ENCODE peak calls at places on chromosomes 16 and 17, in ten cellular contexts. Y is tibial nerve, U is HL-60, G is mucosa of descending colon, Z is K562, W is bronchial epithelial cell, D is brain microvascular endothelial cell, C is OCI-LY7, N is tibial artery, L is stomach. V is an unnamed sample.

GRCh38 chr17:47210105-47210504 is 957 bp downstream of the MYL4 start:
- DNase-seq in U (no peak), N (no peak), W (no peak), Z (no peak), C (no peak), D (no peak), L (no peak), G (no peak), Y (no peak), V (no peak)

GRCh38 chr17:81939881-81940385 is 2.8 kb upstream of the PYCR1 start:
- DNase-seq in Y (no peak), Z (no peak), C (no peak), D (no peak), G (no peak), U (no peak), L (peak; percentile 62), N (no peak), W (no peak), V (peak; percentile 68)

GRCh38 chr17:4631836-4632582 is 9.5 kb downstream of the ALOX15 start:
- DNase-seq in D (peak; percentile 33), C (no peak), G (no peak), Y (no peak), W (peak; percentile 5), U (no peak), N (no peak), L (no peak), Z (no peak), V (no peak)

GRCh38 chr17:60135951-60136666 is 13.7 kb upstream of the CA4 start:
- DNase-seq in N (no peak), G (no peak), W (no peak), L (no peak), U (no peak), Y (no peak), D (no peak), Z (no peak), C (peak; percentile 20), V (no peak)

GRCh38 chr16:31273676-31274075 is 13.9 kb downstream of the ITGAM start:
- DNase-seq in C (no peak), W (peak; percentile 85), N (no peak), D (no peak), Z (peak; percentile 2), G (no peak), Y (no peak), U (no peak), L (no peak), V (peak; percentile 16)

GRCh38 chr17:6269474-6269873 is 165.4 kb downstream of the AIPL1 start:
- DNase-seq in Z (peak; percentile 20), W (peak; percentile 34), Y (no peak), N (no peak), G (peak; percentile 65), C (peak; percentile 39), D (peak; percentile 29), L (no peak), U (peak; percentile 1), V (no peak)

GRCh38 chr17:16981928-16982327 is 10.0 kb upstream of the TNFRSF13B start:
- DNase-seq in N (no peak), U (no peak), L (no peak), D (no peak), Y (no peak), C (no peak), W (no peak), Z (no peak), G (no peak), V (no peak)

GRCh38 chr17:10875411-10875810 is 37.5 kb upstream of the PIRT start:
- DNase-seq in U (no peak), G (peak; percentile 32), Y (no peak), C (peak; percentile 18), W (no peak), N (no peak), D (peak; percentile 0), Z (peak; percentile 15), L (no peak), V (no peak)

GRCh38 chr17:6969323-6969726 is 26.5 kb upstream of the ALOX12 start:
- DNase-seq in G (no peak), Y (no peak), N (no peak), U (no peak), L (no peak), W (peak; percentile 39), C (no peak), D (no peak), Z (no peak), V (no peak)

GRCh38 chr17:83101805-83102480 is 22.5 kb downstream of the METRNL start:
- DNase-seq in Y (no peak), C (no peak), L (peak; percentile 78), N (peak; percentile 63), W (peak; percentile 33), U (no peak), D (no peak), Z (no peak), G (peak; percentile 89), V (no peak)

DNA sequence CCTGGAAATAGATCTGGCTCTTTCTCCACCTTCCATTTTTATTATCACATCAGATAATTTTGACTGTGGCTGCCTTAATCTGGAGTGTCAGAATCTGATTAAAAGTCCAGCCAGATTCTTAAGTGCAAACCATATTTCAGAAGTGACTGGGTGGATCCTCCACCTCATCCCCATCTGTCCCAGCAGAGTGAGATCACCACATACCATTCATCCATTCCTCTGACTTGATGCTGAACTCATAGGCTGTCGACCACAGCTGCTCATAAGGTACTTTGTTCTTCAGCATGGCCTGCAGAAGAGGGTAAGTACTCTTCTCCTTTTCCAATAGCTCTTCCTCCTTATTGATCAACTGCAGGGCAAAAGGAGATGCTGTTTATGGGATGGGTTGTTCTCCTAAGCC is 53.5 kb downstream of the DNAH3 start:
- DNase-seq in Y (no peak), C (no peak), U (no peak), W (no peak), D (peak; percentile 69), G (no peak), Z (no peak), N (no peak), L (no peak), V (peak; percentile 18)
- H3K4me3 ChIP-seq in Y (no peak overlapping the region), C (no peak overlapping the region), U (no peak overlapping the region), W (no peak overlapping the region), D (no peak overlapping the region), G (no peak overlapping the region), Z (no peak overlapping the region), N (no peak overlapping the region), L (no peak overlapping the region), V (no peak overlapping the region)

DNA sequence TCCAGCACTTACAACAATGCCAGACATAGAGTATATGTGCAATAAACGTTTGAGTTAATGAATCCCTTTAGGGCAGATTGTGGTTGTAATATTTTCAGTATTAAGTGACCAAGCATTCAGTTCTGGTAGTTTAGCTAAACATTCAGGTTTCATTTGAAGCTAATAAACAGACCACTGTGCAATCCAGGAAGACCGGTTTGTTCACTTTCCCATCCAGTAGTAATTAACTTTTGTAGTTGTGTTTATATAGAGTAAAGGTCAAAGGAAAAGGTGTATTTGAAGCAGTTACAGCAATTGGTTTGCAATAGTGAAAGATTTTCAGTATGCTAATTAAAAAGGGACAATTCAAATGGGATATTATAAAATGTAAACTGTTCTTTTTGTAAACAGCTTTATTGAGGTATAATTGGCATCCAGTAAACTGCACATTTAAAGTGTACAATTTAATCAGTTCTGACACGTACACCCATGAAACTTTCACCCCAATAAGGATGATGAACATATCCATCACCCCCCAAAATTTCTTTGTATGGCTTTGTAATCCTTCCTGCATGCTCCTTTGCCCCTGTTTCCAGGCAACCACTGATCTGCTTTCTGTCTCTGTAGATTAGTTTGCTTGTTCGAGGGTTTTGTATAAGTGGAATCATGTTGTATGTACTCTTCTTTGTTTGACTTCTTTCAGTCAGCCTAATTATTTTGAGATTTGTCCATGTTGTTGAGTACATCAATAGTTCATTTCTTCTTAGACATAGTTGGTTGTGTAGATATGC is 26.2 kb downstream of the MRTFB start:
- DNase-seq in L (peak; percentile 63), Z (no peak), N (no peak), Y (no peak), W (peak; percentile 95), G (peak; percentile 62), U (no peak), D (no peak), C (no peak), V (no peak)
- H3K4me3 ChIP-seq in L (no peak overlapping the region), Z (no peak overlapping the region), N (no peak overlapping the region), Y (no peak overlapping the region), W (no peak overlapping the region), G (peak overlapping the region; percentile 15), U (no peak overlapping the region), D (no peak overlapping the region), C (no peak overlapping the region), V (no peak overlapping the region)

GRCh38 chr16:17371014-17371296 is 99.8 kb downstream of the XYLT1 start:
- DNase-seq in D (no peak), W (no peak), G (no peak), Y (no peak), N (no peak), C (no peak), L (no peak), Z (no peak), U (no peak), V (no peak)

GRCh38 chr16:17370233-17371013 is 100.3 kb downstream of the XYLT1 start:
- DNase-seq in L (no peak), C (peak; percentile 19), G (no peak), U (no peak), Y (no peak), N (no peak), Z (no peak), W (no peak), D (no peak), V (no peak)

GRCh38 chr16:17368511-17368910 is 102.2 kb downstream of the XYLT1 start:
- DNase-seq in N (no peak), C (no peak), D (no peak), Y (no peak), G (no peak), Z (no peak), U (no peak), L (no peak), W (no peak), V (no peak)

GRCh38 chr16:17368951-17369350 is 101.8 kb downstream of the XYLT1 start:
- DNase-seq in U (no peak), Z (no peak), G (no peak), Y (no peak), D (no peak), L (no peak), C (no peak), W (no peak), N (no peak), V (no peak)

GRCh38 chr16:17369441-17369951 is 101.3 kb downstream of the XYLT1 start:
- DNase-seq in Y (no peak), G (peak; percentile 69), N (peak; percentile 58), C (peak; percentile 92), Z (no peak), U (peak; percentile 92), L (peak; percentile 59), D (no peak), W (no peak), V (no peak)
- H3K4me3 ChIP-seq in Y (no peak overlapping the region), G (no peak overlapping the region), N (no peak overlapping the region), C (peak overlapping the region; percentile 61), Z (no peak overlapping the region), U (peak overlapping the region; percentile 8), L (no peak overlapping the region), D (no peak overlapping the region), W (no peak overlapping the region), V (no peak overlapping the region)

DNA sequence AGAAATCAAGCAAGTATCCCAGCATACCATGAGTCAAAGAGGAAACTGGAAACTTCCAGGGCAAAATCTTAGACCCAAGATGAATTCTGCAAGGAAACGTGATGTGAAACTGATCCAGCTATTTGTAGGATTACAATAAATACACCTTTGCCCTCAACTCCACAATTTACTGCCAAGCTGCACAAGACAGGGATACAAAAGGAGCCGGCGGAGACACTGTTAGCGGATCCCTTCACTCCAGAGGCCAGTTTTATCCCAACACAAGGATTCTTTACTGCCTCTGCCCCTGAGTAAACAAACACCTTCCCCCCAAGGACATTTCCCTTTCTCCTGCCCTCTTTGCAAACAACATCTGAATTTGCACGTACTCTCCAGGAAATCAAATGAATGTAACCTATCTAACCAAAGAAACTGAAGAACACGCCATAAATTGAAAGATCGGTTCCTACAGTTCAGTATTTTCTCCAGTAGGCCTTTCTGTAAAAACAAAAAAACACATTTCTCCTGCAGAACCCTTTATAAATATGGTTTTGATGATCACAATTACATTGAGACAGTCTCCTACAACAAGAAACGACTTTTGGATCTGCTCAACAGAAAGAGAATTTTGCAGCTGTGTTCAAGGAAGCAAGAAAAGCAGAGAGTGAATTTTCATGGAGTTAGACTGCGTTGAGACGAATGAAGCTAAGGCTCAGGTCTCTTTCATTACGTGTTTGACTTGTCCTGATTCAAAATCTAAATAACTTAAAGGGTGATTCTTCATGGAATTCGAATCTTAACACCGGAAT is 1.4 kb upstream of the CBX2 start:
- DNase-seq in N (no peak), Z (no peak), Y (no peak), W (no peak), D (no peak), U (no peak), C (no peak), G (no peak), L (no peak), V (no peak)
- H3K4me3 ChIP-seq in N (no peak overlapping the region), Z (peak overlapping the region; percentile 46), Y (peak overlapping the region; percentile 52), W (no peak overlapping the region), D (no peak overlapping the region), U (no peak overlapping the region), C (peak overlapping the region; percentile 64), G (no peak overlapping the region), L (no peak overlapping the region), V (peak overlapping the region; percentile 53)

V was measured in right atrium auricular region.